ENCODE peak calls at places on chromosomes 2 and 18, in nine cellular contexts. T is stimulated activated CD8-positive, alpha-beta memory T cell treated with anti-CD3 and anti-CD28 coated beads, Interleukin-7, amount 100 ng/mL, for 24 hours; N is uterus; B is endothelial cell; E is HEK293T; A is H9; S is NCI-H510A treated with DMSO at 0.1 percent for 48 hours; K is NCI-H187; M is AG09309. Q is an unnamed sample.

GRCh38 chr2:175575346-175576258 is 394.1 kb upstream of the ATP5MC3 start:
- DNase-seq in B (no peak), A (no peak), S (peak; percentile 20), E (no peak), K (no peak), N (no peak), M (no peak), T (no peak), Q (no peak)

GRCh38 chr2:42652086-42652485 is 83.7 kb downstream of the MTA3 start:
- DNase-seq in S (no peak), N (no peak), K (no peak), A (no peak), B (no peak), T (no peak), M (no peak), E (no peak), Q (no peak)

GRCh38 chr2:63344575-63345284 is 243.5 kb downstream of the WDPCP start:
- DNase-seq in B (no peak), M (no peak), K (no peak), E (no peak), S (no peak), N (no peak), A (no peak), T (no peak), Q (no peak)

GRCh38 chr18:51490860-51491259 is 293.4 kb upstream of the MEX3C start:
- DNase-seq in K (no peak), S (no peak), A (no peak), E (no peak), N (no peak), T (no peak), B (no peak), M (no peak), Q (no peak)

GRCh38 chr2:86426271-86426670 is 14.9 kb upstream of the KDM3A start:
- DNase-seq in B (no peak), K (no peak), S (no peak), A (no peak), E (no peak), N (no peak), M (no peak), T (no peak), Q (no peak)

GRCh38 chr2:215790548-215791421 is 222.6 kb downstream of the MREG start:
- DNase-seq in B (no peak), E (no peak), K (no peak), A (no peak), S (no peak), M (no peak), T (no peak), N (no peak), Q (no peak)

GRCh38 chr18:12307871-12308385 is at the start of gene TUBB6:
- DNase-seq in K (no peak), A (peak; percentile 66), S (peak; percentile 21), T (no peak), B (peak; percentile 82), M (no peak), N (peak; percentile 83), E (peak; percentile 72), Q (peak; percentile 44)

GRCh38 chr2:1744151-1744445 is 217 bp downstream of the PXDN start:
- DNase-seq in T (no peak), E (no peak), N (no peak), K (no peak), B (peak; percentile 60), M (no peak), A (peak; percentile 66), S (no peak), Q (no peak)

GRCh38 chr2:145423809-145424208 is 903.9 kb upstream of the ZEB2 start:
- DNase-seq in N (no peak), M (no peak), K (no peak), S (no peak), A (no peak), T (no peak), B (no peak), E (no peak), Q (no peak)

GRCh38 chr2:88059979-88060906 is 4.7 kb upstream of the KRCC1 start:
- DNase-seq in N (no peak), A (no peak), M (no peak), T (no peak), B (no peak), E (peak; percentile 53), S (peak; percentile 1), K (no peak), Q (no peak)

Q was measured in colonic mucosa.